ENCODE peak calls at places on chromosomes 6 and 20, in four cellular contexts. One of them, this sample, is unnamed.
A peak's percentile ranks its signal among the peaks of the same experiment; 100 is the strongest.

GRCh38 chr20:1786061-1786460 is 109.1 kb upstream of the SIRPA start:
- DNase-seq in GM04504: no peak
- DNase-seq in NCI-H2081: no peak
- DNase-seq in H9: no peak
- DNase-seq in this sample: no peak

GRCh38 chr6:39083111-39083702 is 31.8 kb downstream of the SAYSD1 start:
- DNase-seq in H9: peak; percentile 22
- DNase-seq in GM04504: no peak
- DNase-seq in NCI-H2081: peak; percentile 43
- DNase-seq in this sample: no peak

GRCh38 chr6:50198245-50198644 is 148.5 kb upstream of the DEFB112 start:
- DNase-seq in NCI-H2081: no peak
- DNase-seq in GM04504: no peak
- DNase-seq in H9: peak; percentile 42
- DNase-seq in this sample: no peak

GRCh38 chr6:33202799-33203198 is 1.7 kb upstream of the HSD17B8 start:
- DNase-seq in H9: no peak
- DNase-seq in GM04504: no peak
- DNase-seq in NCI-H2081: no peak
- DNase-seq in this sample: no peak

GRCh38 chr20:32153771-32154170 is 44.3 kb downstream of the TM9SF4 start:
- DNase-seq in H9: no peak
- DNase-seq in GM04504: no peak
- DNase-seq in NCI-H2081: no peak
- DNase-seq in this sample: no peak

GRCh38 chr20:63628246-63628975 is 1.5 kb upstream of the GMEB2 start:
- DNase-seq in GM04504: no peak
- DNase-seq in H9: no peak
- DNase-seq in NCI-H2081: peak; percentile 92
- DNase-seq in this sample: peak; percentile 84

GRCh38 chr6:99349620-99350141 is at the start of gene FAXC:
- DNase-seq in H9: peak; percentile 71
- DNase-seq in NCI-H2081: peak; percentile 75
- DNase-seq in GM04504: no peak
- DNase-seq in this sample: peak; percentile 79

GRCh38 chr6:73985891-73986290 is 289.9 kb downstream of the CD109 start:
- DNase-seq in NCI-H2081: no peak
- DNase-seq in GM04504: peak; percentile 96
- DNase-seq in H9: no peak
- DNase-seq in this sample: no peak

GRCh38 chr6:7747901-7748504 is 22.1 kb downstream of the BMP6 start:
- DNase-seq in NCI-H2081: no peak
- DNase-seq in GM04504: no peak
- DNase-seq in H9: no peak
- DNase-seq in this sample: no peak

GRCh38 chr6:147218797-147219196 is 14.6 kb downstream of the STXBP5 start:
- DNase-seq in H9: no peak
- DNase-seq in GM04504: no peak
- DNase-seq in NCI-H2081: no peak
- DNase-seq in this sample: no peak

GRCh38 chr6:136225496-136225895 is 24.6 kb downstream of the MTFR2 start:
- DNase-seq in H9: no peak
- DNase-seq in GM04504: no peak
- DNase-seq in NCI-H2081: no peak
- DNase-seq in this sample: no peak

GRCh38 chr6:106546322-106547052 is 82.8 kb downstream of the RTN4IP1 start:
- DNase-seq in H9: no peak
- DNase-seq in NCI-H2081: no peak
- DNase-seq in GM04504: no peak
- DNase-seq in this sample: no peak

GRCh38 chr6:10655508-10656055 is 38.8 kb downstream of the C6orf52 start:
- DNase-seq in NCI-H2081: no peak
- DNase-seq in GM04504: no peak
- DNase-seq in H9: no peak
- DNase-seq in this sample: no peak

GRCh38 chr6:83474309-83474708 is 38.0 kb upstream of the PRSS35 start:
- DNase-seq in H9: no peak
- DNase-seq in NCI-H2081: peak; percentile 26
- DNase-seq in GM04504: no peak
- DNase-seq in this sample: no peak

This sample was measured in G401.